ENCODE peak calls at places on chromosomes 5 and 9, in five cellular contexts. C is ovary; J is tibial artery; F is heart left ventricle; B is naive thymus-derived CD4-positive, alpha-beta T cell. A is an unnamed sample.

GRCh38 chr5:10746711-10747110 is 14.3 kb downstream of the DAP start:
- DNase-seq in C (no peak), F (no peak), J (no peak), B (no peak), A (no peak)

GRCh38 chr9:27482709-27483108 is 41.4 kb upstream of the IFNK start:
- DNase-seq in B (no peak), J (no peak), F (no peak), C (no peak), A (no peak)

GRCh38 chr5:135569755-135570452 is 8.9 kb downstream of the CXCL14 start:
- DNase-seq in C (no peak), J (no peak), F (no peak), B (no peak), A (no peak)

GRCh38 chr9:35500130-35500748 is 10.3 kb downstream of the RUSC2 start:
- DNase-seq in C (no peak), B (no peak), F (no peak), J (no peak), A (no peak)

GRCh38 chr9:69885931-69886330 is 65.3 kb downstream of the CFAP95 start:
- DNase-seq in C (no peak), B (no peak), F (no peak), J (no peak), A (no peak)

GRCh38 chr5:96627792-96628191 is 34.4 kb upstream of the CAST start:
- DNase-seq in C (no peak), J (no peak), B (peak), F (no peak), A (peak)

GRCh38 chr9:17402309-17402708 is 176.6 kb upstream of the SH3GL2 start:
- DNase-seq in J (no peak), B (no peak), C (no peak), F (no peak), A (no peak)

GRCh38 chr9:109821711-109822110 is 41.7 kb downstream of the PALM2AKAP2 start:
- DNase-seq in C (no peak), J (no peak), B (no peak), F (no peak), A (no peak)

GRCh38 chr9:29437515-29437914 is 1864.2 kb upstream of the C9orf72 start:
- DNase-seq in C (no peak), J (no peak), F (no peak), B (no peak), A (no peak)

GRCh38 chr9:124077915-124078572 is 66.5 kb downstream of the LHX2 start:
- DNase-seq in F (no peak), B (no peak), J (no peak), C (no peak), A (no peak)

GRCh38 chr5:82847564-82847963 is 229.6 kb downstream of the TMEM167A start:
- DNase-seq in J (no peak), B (no peak), F (no peak), C (no peak), A (no peak)

GRCh38 chr5:172713113-172713808 is 57.7 kb downstream of the DUSP1 start:
- DNase-seq in F (peak), C (peak), J (no peak), B (peak), A (peak)

GRCh38 chr5:173887610-173888472 is at the start of gene CPEB4:
- DNase-seq in B (peak), J (peak), C (peak), F (peak), A (peak)

GRCh38 chr9:6029581-6029980 is 14.2 kb upstream of the RANBP6 start:
- DNase-seq in J (no peak), B (no peak), C (no peak), F (no peak), A (no peak)

GRCh38 chr9:134436926-134437325 is 110.7 kb downstream of the RXRA start:
- DNase-seq in F (no peak), B (no peak), J (no peak), C (no peak), A (no peak)

GRCh38 chr9:130215341-130216119 is 43.3 kb downstream of the NCS1 start:
- DNase-seq in B (no peak), F (no peak), C (no peak), J (no peak), A (peak)

GRCh38 chr5:57276353-57276752 is 102.5 kb downstream of the GPBP1 start:
- DNase-seq in F (no peak), J (no peak), C (no peak), B (no peak), A (no peak)

GRCh38 chr5:24742334-24742733 is 97.6 kb upstream of the CDH10 start:
- DNase-seq in J (no peak), C (no peak), F (no peak), B (no peak), A (no peak)

GRCh38 chr9:93121316-93122241 is 12.5 kb downstream of the NINJ1 start:
- DNase-seq in J (peak), F (peak), C (peak), B (no peak), A (peak)

GRCh38 chr5:178441486-178442270 is 148.5 kb downstream of the COL23A1 start:
- DNase-seq in C (no peak), F (no peak), B (no peak), J (peak), A (no peak)

GRCh38 chr5:139908749-139909148 is 113.1 kb downstream of the PSD2 start:
- DNase-seq in F (no peak), J (peak), C (peak), B (no peak), A (no peak)

GRCh38 chr5:82356808-82357671 is 78.9 kb upstream of the RPS23 start:
- DNase-seq in B (peak), C (peak), F (peak), J (peak), A (peak)

GRCh38 chr5:1318659-1319251 is 23.9 kb upstream of the TERT start:
- DNase-seq in B (no peak), C (peak), F (no peak), J (peak), A (no peak)

GRCh38 chr9:97632406-97632991 is 669 bp downstream of the TSTD2 start:
- DNase-seq in B (peak), F (no peak), J (no peak), C (peak), A (no peak)

GRCh38 chr9:77598961-77599360 is 49.2 kb downstream of the GNA14 start:
- DNase-seq in J (no peak), B (no peak), F (no peak), C (no peak), A (no peak)

GRCh38 chr5:111070272-111071134 is 1.0 kb upstream of the TSLP start:
- DNase-seq in C (no peak), B (no peak), F (peak), J (peak), A (no peak)

GRCh38 chr5:5419291-5420210 is 2.9 kb upstream of the ICE1 start:
- DNase-seq in C (peak), F (no peak), J (no peak), B (no peak), A (peak)

GRCh38 chr5:39219433-39219832 is at the start of gene FYB1:
- DNase-seq in C (no peak), B (no peak), J (peak), F (peak), A (no peak)

GRCh38 chr5:138831703-138832102 is 43.4 kb downstream of the LRRTM2 start:
- DNase-seq in J (no peak), C (no peak), B (no peak), F (no peak), A (no peak)

GRCh38 chr9:121736147-121736721 is 84.8 kb downstream of the DAB2IP start:
- DNase-seq in B (no peak), C (peak), J (peak), F (peak), A (no peak)

GRCh38 chr5:84168841-84169240 is 215.8 kb downstream of the EDIL3 start:
- DNase-seq in J (no peak), B (no peak), F (no peak), C (no peak), A (no peak)

GRCh38 chr5:173529861-173530260 is 86.6 kb downstream of the BOD1 start:
- DNase-seq in B (no peak), J (no peak), F (no peak), C (no peak), A (no peak)

GRCh38 chr9:108830292-108830691 is 25.5 kb downstream of the ACTL7B start:
- DNase-seq in C (no peak), F (no peak), J (no peak), B (no peak), A (no peak)

GRCh38 chr5:107669543-107670027 is 1.2 kb downstream of the EFNA5 start:
- DNase-seq in B (no peak), J (peak), C (peak), F (peak), A (no peak)

GRCh38 chr5:26610581-26610980 is 427.8 kb downstream of the CDH9 start:
- DNase-seq in F (no peak), J (no peak), C (no peak), B (no peak), A (no peak)

GRCh38 chr5:144422025-144422424 is 251.4 kb downstream of the KCTD16 start:
- DNase-seq in B (no peak), F (no peak), C (no peak), J (no peak), A (no peak)

GRCh38 chr9:104319198-104319597 is 184.9 kb upstream of the OR13F1 start:
- DNase-seq in J (no peak), B (no peak), C (no peak), F (no peak), A (no peak)

GRCh38 chr9:32526707-32527048 is 682 bp upstream of the RIGI start:
- DNase-seq in F (no peak), J (no peak), B (no peak), C (no peak), A (no peak)
- H3K27ac ChIP-seq in F (peak), J (peak), B (peak), C (peak), A (peak)

GRCh38 chr5:158947831-158948230 is 151.9 kb downstream of the EBF1 start:
- DNase-seq in J (no peak), C (no peak), B (no peak), F (no peak), A (no peak)
- H3K27ac ChIP-seq in J (peak), C (no peak), B (no peak), F (no peak), A (no peak)

GRCh38 chr5:99019812-99020697 is 91.2 kb upstream of the CHD1 start:
- DNase-seq in B (no peak), C (no peak), F (no peak), J (no peak), A (no peak)

GRCh38 chr5:99020698-99021048 is 91.9 kb upstream of the CHD1 start:
- DNase-seq in J (no peak), F (no peak), B (no peak), C (no peak), A (no peak)

GRCh38 chr5:99029172-99029571 is 100.4 kb upstream of the CHD1 start:
- DNase-seq in J (no peak), C (no peak), B (no peak), F (no peak), A (no peak)

GRCh38 chr5:99022250-99022649 is 93.4 kb upstream of the CHD1 start:
- DNase-seq in B (no peak), C (no peak), F (no peak), J (no peak), A (no peak)

GRCh38 chr5:99025298-99026045 is 96.7 kb upstream of the CHD1 start:
- DNase-seq in F (no peak), J (no peak), B (no peak), C (no peak), A (no peak)
- H3K27ac ChIP-seq in F (no peak), J (no peak), B (no peak), C (no peak), A (no peak)

DNA sequence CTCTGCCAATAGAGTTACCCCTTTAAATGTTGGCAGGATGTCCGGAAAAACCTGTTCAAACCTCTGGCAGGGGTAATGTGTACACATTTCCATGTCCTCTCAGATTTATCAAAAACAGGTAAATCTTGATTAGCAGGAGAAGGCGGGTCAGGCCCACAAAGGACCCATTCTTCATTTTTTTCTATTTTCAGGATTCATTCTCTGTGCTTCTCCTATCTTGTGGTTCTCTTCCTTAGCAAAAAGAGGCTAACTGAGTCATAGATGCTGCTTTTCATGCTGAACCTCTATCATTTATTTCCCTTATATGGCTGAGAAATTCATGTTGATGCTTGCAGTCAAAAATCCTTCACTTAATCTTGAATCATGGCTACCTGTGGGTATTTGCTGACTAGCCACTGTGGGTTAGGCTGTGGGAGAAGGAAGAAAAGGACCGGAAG is 112.7 kb upstream of the IQGAP2 start:
- DNase-seq in B (no peak), F (no peak), C (no peak), J (no peak), A (no peak)
- H3K27ac ChIP-seq in B (no peak), F (no peak), C (no peak), J (no peak), A (no peak)

A was measured in CD4-positive, alpha-beta memory T cell.